ENCODE peak calls at places on chromosomes 12 and 14, in four cellular contexts. S, B, D and A are unnamed samples. For H3K4me1, the result is how much of the 10 kb centered on the place peaks cover.

GRCh38 chr12:105986779-105987686 is 151.7 kb downstream of the NUAK1 start:
- DNase-seq in D (no peak), B (no peak), S (no peak), A (no peak)

GRCh38 chr12:87021400-87021799 is 765.2 kb upstream of the MGAT4C start:
- DNase-seq in S (no peak), D (no peak), B (no peak), A (no peak)

GRCh38 chr14:100525615-100526014 is 61.6 kb downstream of the BEGAIN start:
- DNase-seq in D (peak), B (no peak), S (no peak), A (no peak)

GRCh38 chr12:124172646-124173045 is 122.2 kb upstream of the RFLNA start:
- DNase-seq in D (no peak), S (no peak), B (no peak), A (no peak)

GRCh38 chr14:60093606-60094005 is 1.9 kb downstream of the PCNX4 start:
- DNase-seq in B (no peak), D (no peak), S (no peak), A (no peak)

GRCh38 chr14:31320216-31320615 is 100.1 kb downstream of the HEATR5A start:
- DNase-seq in D (no peak), S (no peak), B (no peak), A (no peak)

GRCh38 chr14:95157987-95158712 is 821 bp upstream of the DICER1 start:
- DNase-seq in B (peak), S (peak), D (no peak), A (no peak)

GRCh38 chr12:62375603-62376002 is 91.0 kb upstream of the MON2 start:
- DNase-seq in S (no peak), B (no peak), D (no peak), A (no peak)

GRCh38 chr12:64184216-64184615 is 37.9 kb downstream of the KICS2 start:
- DNase-seq in B (no peak), D (no peak), S (no peak), A (no peak)

GRCh38 chr14:77018785-77019184 is 9.7 kb downstream of the IRF2BPL start:
- DNase-seq in D (no peak), S (no peak), B (no peak), A (no peak)

GRCh38 chr12:58804749-58805148 is 115.6 kb downstream of the LRIG3 start:
- DNase-seq in S (peak), D (no peak), B (no peak), A (no peak)

GRCh38 chr14:78136695-78137094 is 33.5 kb upstream of the NRXN3 start:
- DNase-seq in S (no peak), D (no peak), B (no peak), A (no peak)

GRCh38 chr14:34482463-34482862 is 20.4 kb upstream of the SPTSSA start:
- DNase-seq in D (no peak), B (no peak), S (no peak), A (no peak)

GRCh38 chr14:54147285-54147684 is 190.7 kb upstream of the BMP4 start:
- DNase-seq in D (no peak), B (no peak), S (no peak), A (no peak)

GRCh38 chr12:131466306-131466705 is 244.6 kb upstream of the SFSWAP start:
- DNase-seq in S (no peak), B (no peak), D (no peak), A (no peak)

GRCh38 chr14:54182419-54183040 is 214.3 kb upstream of the CDKN3 start:
- DNase-seq in D (no peak), B (no peak), S (peak), A (no peak)

GRCh38 chr12:89983622-89984021 is 275.0 kb upstream of the ATP2B1 start:
- DNase-seq in D (no peak), S (no peak), B (no peak), A (no peak)

GRCh38 chr12:91951571-91951970 is 194.1 kb downstream of the BTG1 start:
- DNase-seq in S (no peak), B (no peak), D (no peak), A (no peak)

GRCh38 chr12:54759751-54760150 is 94.6 kb upstream of the MUCL1 start:
- DNase-seq in B (no peak), S (peak), D (no peak), A (no peak)

GRCh38 chr12:50246159-50246865 is 37.0 kb downstream of the LIMA1 start:
- DNase-seq in B (no peak), D (no peak), S (no peak), A (no peak)

GRCh38 chr12:120628919-120629318 is 11.5 kb upstream of the CABP1 start:
- DNase-seq in D (no peak), B (no peak), S (peak), A (no peak)

GRCh38 chr12:91316825-91317224 is 134.2 kb upstream of the DCN start:
- DNase-seq in S (no peak), B (no peak), D (no peak), A (no peak)

GRCh38 chr12:46430340-46430948 is 57.9 kb upstream of the SLC38A2 start:
- DNase-seq in D (no peak), S (peak), B (no peak), A (no peak)

GRCh38 chr14:23171251-23171975 is 12.0 kb downstream of the SLC7A8 start:
- DNase-seq in D (no peak), S (no peak), B (no peak), A (no peak)

DNA sequence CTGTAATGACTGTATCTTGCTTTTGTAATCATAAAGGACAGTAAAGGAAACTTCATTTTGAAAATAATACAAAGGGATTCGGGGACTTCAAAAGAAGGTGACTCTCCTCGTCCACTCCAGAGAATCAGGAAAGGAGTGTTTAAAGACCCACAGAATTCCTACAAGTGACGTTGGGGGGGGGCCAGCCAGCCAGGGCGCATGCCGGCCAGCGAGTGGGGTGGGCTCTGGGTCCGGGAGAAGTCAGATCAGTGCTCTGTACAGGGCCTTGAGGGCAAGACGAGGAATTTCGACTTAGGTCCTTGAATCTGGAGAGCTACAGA is 1.0 kb upstream of the CD9 start:
- DNase-seq in D (no peak), B (no peak), S (no peak), A (no peak)
- H3K4me1 ChIP-seq in D (under half), B (under half), S (half or more), A (under half)

GRCh38 chr14:72763892-72764291 is 130.0 kb downstream of the DPF3 start:
- DNase-seq in S (no peak), B (no peak), D (no peak), A (no peak)
- TF ChIP-seq POLR2A in S (no peak), B (no peak), D (no peak), A (no peak)

GRCh38 chr12:66541446-66541845 is 137.4 kb downstream of the GRIP1 start:
- DNase-seq in B (no peak), S (no peak), D (no peak), A (no peak)

GRCh38 chr12:66538970-66539369 is 139.9 kb downstream of the GRIP1 start:
- DNase-seq in D (no peak), B (no peak), S (no peak), A (no peak)

GRCh38 chr12:66539451-66539850 is 139.4 kb downstream of the GRIP1 start:
- DNase-seq in S (no peak), D (no peak), B (no peak), A (no peak)

GRCh38 chr12:66533767-66534166 is 145.1 kb downstream of the GRIP1 start:
- DNase-seq in S (no peak), B (no peak), D (no peak), A (no peak)

GRCh38 chr12:66537866-66538265 is 141.0 kb downstream of the GRIP1 start:
- DNase-seq in B (no peak), S (no peak), D (no peak), A (no peak)
- H3K4me3 ChIP-seq in B (no peak), S (no peak), D (no peak), A (no peak)

GRCh38 chr14:74606727-74607126 is 5.3 kb downstream of the LTBP2 start:
- DNase-seq in S (no peak), B (no peak), D (no peak), A (no peak)
- H3K4me1 ChIP-seq in S (under half), B (under half), D (under half), A (under half)

DNA sequence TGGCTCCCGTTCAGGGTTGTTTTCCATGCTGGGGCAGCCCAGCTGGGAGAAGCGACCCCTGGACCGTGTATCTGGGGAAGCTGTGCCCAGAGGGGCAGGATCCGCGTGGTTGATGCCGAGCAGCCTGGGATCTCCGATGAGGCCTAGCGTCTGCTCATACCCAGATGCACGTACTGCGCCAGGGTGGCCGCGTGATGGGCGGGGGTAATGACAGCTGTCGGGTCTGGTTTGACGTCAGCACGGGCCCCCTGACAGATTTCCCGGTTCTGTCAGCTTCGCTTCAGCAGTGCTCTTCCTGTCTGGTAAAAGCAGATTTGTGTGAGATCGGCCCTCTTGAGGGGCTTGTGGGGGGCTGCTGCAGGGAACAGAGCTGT is 147.3 kb downstream of the TSPAN9 start:
- DNase-seq in S (no peak), D (no peak), B (no peak), A (no peak)
- TF ChIP-seq POLR2A in S (no peak), D (no peak), B (no peak), A (no peak)

GRCh38 chr12:43556057-43556456 is 4.1 kb upstream of the ADAMTS20 start:
- DNase-seq in D (no peak), S (no peak), B (no peak), A (no peak)

GRCh38 chr12:43551271-43551970 is 582 bp downstream of the ADAMTS20 start:
- DNase-seq in S (no peak), B (no peak), D (no peak), A (no peak)

GRCh38 chr12:43551971-43552559 is at the start of gene ADAMTS20:
- DNase-seq in B (no peak), S (no peak), D (no peak), A (no peak)

GRCh38 chr12:43550831-43551270 is 1.2 kb downstream of the ADAMTS20 start:
- DNase-seq in S (no peak), B (no peak), D (no peak), A (no peak)
- H3K4me3 ChIP-seq in S (no peak), B (no peak), D (no peak), A (no peak)

GRCh38 chr12:69476276-69477017 is 6.3 kb downstream of the FRS2 start:
- DNase-seq in D (no peak), S (peak), B (no peak), A (no peak)

GRCh38 chr12:69479675-69480074 is 9.5 kb downstream of the FRS2 start:
- DNase-seq in S (no peak), B (no peak), D (no peak), A (no peak)

GRCh38 chr12:69473229-69473628 is 3.0 kb downstream of the FRS2 start:
- DNase-seq in D (no peak), S (no peak), B (no peak), A (no peak)

GRCh38 chr12:69471667-69472385 is 1.6 kb downstream of the FRS2 start:
- DNase-seq in D (no peak), B (no peak), S (no peak), A (no peak)

DNA sequence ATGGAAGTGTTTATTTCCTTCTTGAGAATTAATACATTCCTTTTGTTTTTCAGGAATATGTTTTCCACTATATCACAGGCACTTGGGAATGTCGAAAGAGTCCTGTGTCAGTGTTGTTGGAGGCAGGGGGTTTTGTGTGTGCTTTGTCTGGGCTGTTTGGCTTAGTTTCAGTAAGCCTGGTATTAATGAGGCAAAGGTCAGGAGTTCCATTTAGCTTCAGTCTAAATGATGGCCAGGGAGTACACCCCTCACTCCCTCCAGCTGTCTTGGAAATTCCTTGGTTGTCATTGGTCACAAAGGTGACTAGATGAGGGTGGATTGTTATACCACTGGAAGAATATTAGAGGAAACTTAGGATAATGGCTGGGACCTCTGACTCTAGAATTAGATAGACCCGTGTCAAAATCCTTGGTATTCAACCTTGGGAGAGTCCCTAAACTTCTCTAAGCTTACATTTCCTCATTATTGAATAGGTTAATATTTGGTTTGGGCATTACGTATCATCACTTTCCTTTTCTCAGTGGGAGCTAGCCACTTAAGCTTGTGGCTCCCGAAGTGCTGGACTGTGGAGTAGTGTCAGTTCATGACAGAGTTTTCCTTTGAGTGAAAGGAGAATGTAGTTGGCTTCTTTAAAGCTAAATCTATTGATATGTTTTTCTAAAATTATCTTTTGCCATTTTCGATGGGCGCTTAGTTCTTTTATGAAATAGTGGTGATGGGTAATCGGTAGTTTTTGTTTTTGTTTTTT is 5.2 kb downstream of the FRS2 start:
- DNase-seq in D (no peak), B (no peak), S (peak), A (no peak)
- H3K4me1 ChIP-seq in D (half or more), B (under half), S (half or more), A (under half)